ENCODE peak calls at places on chromosomes 1 and 21, in five cellular contexts. Y is GM23338; U is CD8-positive, alpha-beta T cell; S is heart left ventricle; B is IMR-90. A is an unnamed sample.

GRCh38 chr1:12650001-12650421 is 6.1 kb downstream of the AADACL4 start:
- DNase-seq in U (no peak), Y (no peak), B (peak), S (no peak), A (no peak)

GRCh38 chr1:5099018-5099417 is 444.6 kb downstream of the AJAP1 start:
- DNase-seq in S (no peak), Y (no peak), B (no peak), U (no peak), A (no peak)

GRCh38 chr1:224273651-224274050 is 56.3 kb downstream of the NVL start:
- DNase-seq in U (no peak), B (peak), S (no peak), Y (no peak), A (no peak)

GRCh38 chr1:222167111-222167510 is 380.8 kb downstream of the HHIPL2 start:
- DNase-seq in B (peak), S (no peak), Y (peak), U (no peak), A (peak)

GRCh38 chr1:112307930-112308329 is 88.1 kb upstream of the CTTNBP2NL start:
- DNase-seq in U (no peak), B (no peak), Y (no peak), S (no peak), A (no peak)

GRCh38 chr1:172670316-172670715 is 11.4 kb downstream of the FASLG start:
- DNase-seq in U (no peak), Y (no peak), B (no peak), S (no peak), A (no peak)

GRCh38 chr1:31531177-31532000 is 44.9 kb upstream of the TINAGL1 start:
- DNase-seq in U (no peak), Y (no peak), B (peak), S (no peak), A (no peak)

GRCh38 chr1:212671342-212672031 is 28.2 kb downstream of the BATF3 start:
- DNase-seq in U (no peak), Y (peak), B (peak), S (peak), A (no peak)

GRCh38 chr1:3895279-3895950 is 4.7 kb downstream of the C1orf174 start:
- DNase-seq in Y (no peak), B (peak), S (no peak), U (no peak), A (no peak)

GRCh38 chr1:211606327-211606913 is 27.5 kb upstream of the SLC30A1 start:
- DNase-seq in U (no peak), B (no peak), Y (no peak), S (no peak), A (no peak)

GRCh38 chr1:183069562-183070216 is 46.5 kb downstream of the LAMC1 start:
- DNase-seq in B (no peak), S (no peak), Y (peak), U (no peak), A (peak)

GRCh38 chr1:163085041-163085903 is 16.1 kb downstream of the RGS4 start:
- DNase-seq in B (peak), U (no peak), Y (no peak), S (no peak), A (no peak)

GRCh38 chr1:216723274-216723780 is at the start of gene ESRRG:
- DNase-seq in Y (peak), B (peak), S (peak), U (no peak), A (no peak)

GRCh38 chr1:239386453-239387303 is at the start of gene CHRM3:
- DNase-seq in Y (peak), B (no peak), S (no peak), U (no peak), A (peak)

GRCh38 chr1:206419250-206419649 is 51.0 kb upstream of the IKBKE start:
- DNase-seq in Y (peak), B (no peak), S (no peak), U (no peak), A (peak)

GRCh38 chr1:89900791-89901708 is 80.2 kb downstream of the LRRC8D start:
- DNase-seq in U (no peak), S (no peak), Y (no peak), B (no peak), A (no peak)

GRCh38 chr1:180680558-180681144 is 48.8 kb downstream of the XPR1 start:
- DNase-seq in S (no peak), U (no peak), B (peak), Y (no peak), A (no peak)

GRCh38 chr21:17688912-17689874 is 76.5 kb upstream of the BTG3 start:
- DNase-seq in S (peak), Y (peak), B (peak), U (peak), A (peak)

GRCh38 chr1:155250633-155251449 is 4.4 kb downstream of the ENTREP3 start:
- DNase-seq in B (peak), S (peak), Y (peak), U (peak), A (peak)

GRCh38 chr1:167819849-167820683 is 93.9 kb downstream of the ADCY10 start:
- DNase-seq in B (peak), U (no peak), S (peak), Y (peak), A (peak)

GRCh38 chr1:115190766-115191165 is 101.5 kb upstream of the TSPAN2 start:
- DNase-seq in B (peak), Y (no peak), U (no peak), S (no peak), A (no peak)

GRCh38 chr1:116494351-116494692 is 76.5 kb downstream of the CD58 start:
- DNase-seq in B (no peak), Y (peak), U (no peak), S (no peak), A (no peak)
- H3K27ac ChIP-seq in B (no peak), Y (no peak), U (no peak), S (no peak), A (no peak)

GRCh38 chr1:35851175-35851869 is 31.7 kb upstream of the AGO1 start:
- DNase-seq in S (no peak), B (peak), U (no peak), Y (no peak), A (no peak)
- H3K27ac ChIP-seq in S (peak), B (no peak), U (no peak), Y (peak), A (no peak)

GRCh38 chr1:197553281-197553680 is 222.0 kb downstream of the DENND1B start:
- DNase-seq in S (no peak), B (no peak), U (no peak), Y (no peak), A (no peak)
- H3K27ac ChIP-seq in S (no peak), B (no peak), U (no peak), Y (no peak), A (no peak)

GRCh38 chr1:36177589-36178463 is 21.9 kb downstream of the MAP7D1 start:
- DNase-seq in Y (peak), U (no peak), B (no peak), S (no peak), A (no peak)
- H3K27ac ChIP-seq in Y (no peak), U (no peak), B (no peak), S (peak), A (peak)

GRCh38 chr1:164768045-164768402 is 209.0 kb downstream of the PBX1 start:
- DNase-seq in B (peak), U (no peak), Y (no peak), S (no peak), A (no peak)
- H3K27ac ChIP-seq in B (peak), U (no peak), Y (no peak), S (peak), A (peak)

A was measured in epithelial cell of prostate.